ENCODE peak calls at places on chromosomes 16 and 17, in nine cellular contexts. One of them, this sample, is unnamed.
A peak's percentile ranks its signal among the peaks of the same experiment; 100 is the strongest.

GRCh38 chr17:53472586-53472985 is 350.1 kb upstream of the KIF2B start:
- DNase-seq in GM23248: no peak
- DNase-seq in NCI-H1417: no peak
- DNase-seq in activated naive CD4-positive, alpha-beta T cell: no peak
- DNase-seq in lower lobe of right lung: no peak
- DNase-seq in glutamatergic neuron: no peak
- DNase-seq in cardiac muscle cell: no peak
- DNase-seq in fibroblast of pulmonary artery: peak; percentile 18
- DNase-seq in GM03348: no peak
- DNase-seq in this sample: no peak

GRCh38 chr17:75110307-75110937 is 653 bp downstream of the ARMC7 start:
- DNase-seq in GM23248: peak; percentile 62
- DNase-seq in NCI-H1417: peak; percentile 36
- DNase-seq in activated naive CD4-positive, alpha-beta T cell: no peak
- DNase-seq in lower lobe of right lung: peak; percentile 60
- DNase-seq in glutamatergic neuron: no peak
- DNase-seq in cardiac muscle cell: peak; percentile 35
- DNase-seq in fibroblast of pulmonary artery: no peak
- DNase-seq in GM03348: peak; percentile 36
- DNase-seq in this sample: no peak

GRCh38 chr17:75048396-75048933 is 1.4 kb downstream of the KCTD2 start:
- DNase-seq in GM23248: peak; percentile 65
- DNase-seq in NCI-H1417: no peak
- DNase-seq in activated naive CD4-positive, alpha-beta T cell: no peak
- DNase-seq in lower lobe of right lung: no peak
- DNase-seq in glutamatergic neuron: no peak
- DNase-seq in cardiac muscle cell: no peak
- DNase-seq in fibroblast of pulmonary artery: peak; percentile 62
- DNase-seq in GM03348: peak; percentile 51
- DNase-seq in this sample: peak; percentile 83

GRCh38 chr17:42031584-42031983 is 11.7 kb downstream of the NKIRAS2 start:
- DNase-seq in GM23248: no peak
- DNase-seq in NCI-H1417: no peak
- DNase-seq in activated naive CD4-positive, alpha-beta T cell: no peak
- DNase-seq in lower lobe of right lung: no peak
- DNase-seq in glutamatergic neuron: no peak
- DNase-seq in cardiac muscle cell: no peak
- DNase-seq in fibroblast of pulmonary artery: no peak
- DNase-seq in GM03348: no peak
- DNase-seq in this sample: no peak

GRCh38 chr17:31202968-31203367 is 94.1 kb downstream of the OMG start:
- DNase-seq in GM23248: peak; percentile 54
- DNase-seq in NCI-H1417: no peak
- DNase-seq in activated naive CD4-positive, alpha-beta T cell: no peak
- DNase-seq in lower lobe of right lung: peak; percentile 49
- DNase-seq in glutamatergic neuron: no peak
- DNase-seq in cardiac muscle cell: no peak
- DNase-seq in fibroblast of pulmonary artery: no peak
- DNase-seq in GM03348: peak; percentile 38
- DNase-seq in this sample: no peak

GRCh38 chr16:46883353-46883689 is 841 bp upstream of the GPT2 start:
- DNase-seq in GM23248: no peak
- DNase-seq in NCI-H1417: peak; percentile 86
- DNase-seq in activated naive CD4-positive, alpha-beta T cell: no peak
- DNase-seq in lower lobe of right lung: no peak
- DNase-seq in glutamatergic neuron: no peak
- DNase-seq in cardiac muscle cell: no peak
- DNase-seq in fibroblast of pulmonary artery: no peak
- DNase-seq in GM03348: no peak
- DNase-seq in this sample: no peak

GRCh38 chr16:31132303-31132978 is 3.1 kb downstream of the PRSS8 start:
- DNase-seq in GM23248: no peak
- DNase-seq in NCI-H1417: no peak
- DNase-seq in activated naive CD4-positive, alpha-beta T cell: no peak
- DNase-seq in lower lobe of right lung: no peak
- DNase-seq in glutamatergic neuron: no peak
- DNase-seq in cardiac muscle cell: no peak
- DNase-seq in fibroblast of pulmonary artery: no peak
- DNase-seq in GM03348: no peak
- DNase-seq in this sample: no peak

GRCh38 chr16:84913315-84913714 is 93.5 kb downstream of the CRISPLD2 start:
- DNase-seq in GM23248: no peak
- DNase-seq in NCI-H1417: no peak
- DNase-seq in activated naive CD4-positive, alpha-beta T cell: no peak
- DNase-seq in lower lobe of right lung: no peak
- DNase-seq in glutamatergic neuron: peak; percentile 43
- DNase-seq in cardiac muscle cell: no peak
- DNase-seq in fibroblast of pulmonary artery: no peak
- DNase-seq in GM03348: no peak
- DNase-seq in this sample: no peak

GRCh38 chr16:65414284-65414984 is 292.6 kb upstream of the CDH11 start:
- DNase-seq in GM23248: peak; percentile 88
- DNase-seq in NCI-H1417: no peak
- DNase-seq in activated naive CD4-positive, alpha-beta T cell: no peak
- DNase-seq in lower lobe of right lung: no peak
- DNase-seq in glutamatergic neuron: no peak
- DNase-seq in cardiac muscle cell: no peak
- DNase-seq in fibroblast of pulmonary artery: peak; percentile 56
- DNase-seq in GM03348: peak; percentile 66
- DNase-seq in this sample: peak; percentile 92

GRCh38 chr17:22510504-22510903 is 818.2 kb downstream of the KCNJ18 start:
- DNase-seq in GM23248: no peak
- DNase-seq in NCI-H1417: no peak
- DNase-seq in activated naive CD4-positive, alpha-beta T cell: no peak
- DNase-seq in lower lobe of right lung: no peak
- DNase-seq in glutamatergic neuron: no peak
- DNase-seq in cardiac muscle cell: no peak
- DNase-seq in fibroblast of pulmonary artery: no peak
- DNase-seq in GM03348: no peak
- DNase-seq in this sample: no peak

GRCh38 chr17:82033359-82034085 is 2.0 kb downstream of the RAC3 start:
- DNase-seq in GM23248: no peak
- DNase-seq in NCI-H1417: no peak
- DNase-seq in activated naive CD4-positive, alpha-beta T cell: no peak
- DNase-seq in lower lobe of right lung: no peak
- DNase-seq in glutamatergic neuron: no peak
- DNase-seq in cardiac muscle cell: no peak
- DNase-seq in fibroblast of pulmonary artery: no peak
- DNase-seq in GM03348: no peak
- DNase-seq in this sample: no peak

GRCh38 chr16:72094266-72094610 is 591 bp downstream of the DHX38 start:
- DNase-seq in GM23248: peak; percentile 68
- DNase-seq in NCI-H1417: peak; percentile 44
- DNase-seq in activated naive CD4-positive, alpha-beta T cell: peak; percentile 28
- DNase-seq in lower lobe of right lung: no peak
- DNase-seq in glutamatergic neuron: no peak
- DNase-seq in cardiac muscle cell: peak; percentile 1
- DNase-seq in fibroblast of pulmonary artery: no peak
- DNase-seq in GM03348: no peak
- DNase-seq in this sample: no peak

GRCh38 chr17:4625181-4625601 is 16.3 kb downstream of the ALOX15 start:
- DNase-seq in GM23248: peak; percentile 51
- DNase-seq in NCI-H1417: no peak
- DNase-seq in activated naive CD4-positive, alpha-beta T cell: no peak
- DNase-seq in lower lobe of right lung: no peak
- DNase-seq in glutamatergic neuron: no peak
- DNase-seq in cardiac muscle cell: no peak
- DNase-seq in fibroblast of pulmonary artery: peak; percentile 26
- DNase-seq in GM03348: no peak
- DNase-seq in this sample: peak; percentile 16

GRCh38 chr16:66746682-66747081 is 4.7 kb downstream of the DYNC1LI2 start:
- DNase-seq in GM23248: peak; percentile 30
- DNase-seq in NCI-H1417: no peak
- DNase-seq in activated naive CD4-positive, alpha-beta T cell: no peak
- DNase-seq in lower lobe of right lung: peak; percentile 67
- DNase-seq in glutamatergic neuron: no peak
- DNase-seq in cardiac muscle cell: no peak
- DNase-seq in fibroblast of pulmonary artery: no peak
- DNase-seq in GM03348: peak; percentile 35
- DNase-seq in this sample: no peak

GRCh38 chr16:10992112-10992511 is 47.7 kb downstream of the CLEC16A start:
- DNase-seq in GM23248: peak; percentile 81
- DNase-seq in NCI-H1417: no peak
- DNase-seq in activated naive CD4-positive, alpha-beta T cell: no peak
- DNase-seq in lower lobe of right lung: no peak
- DNase-seq in glutamatergic neuron: no peak
- DNase-seq in cardiac muscle cell: no peak
- DNase-seq in fibroblast of pulmonary artery: peak; percentile 55
- DNase-seq in GM03348: peak; percentile 20
- DNase-seq in this sample: peak; percentile 42

GRCh38 chr16:66189951-66190350 is 176.5 kb upstream of the CDH5 start:
- DNase-seq in GM23248: peak; percentile 75
- DNase-seq in NCI-H1417: no peak
- DNase-seq in activated naive CD4-positive, alpha-beta T cell: no peak
- DNase-seq in lower lobe of right lung: no peak
- DNase-seq in glutamatergic neuron: no peak
- DNase-seq in cardiac muscle cell: no peak
- DNase-seq in fibroblast of pulmonary artery: peak; percentile 63
- DNase-seq in GM03348: peak; percentile 75
- DNase-seq in this sample: peak; percentile 98

GRCh38 chr17:81928497-81929252 is 1.1 kb upstream of the MAFG start:
- DNase-seq in GM23248: peak; percentile 49
- DNase-seq in NCI-H1417: peak; percentile 72
- DNase-seq in activated naive CD4-positive, alpha-beta T cell: no peak
- DNase-seq in lower lobe of right lung: no peak
- DNase-seq in glutamatergic neuron: no peak
- DNase-seq in cardiac muscle cell: no peak
- DNase-seq in fibroblast of pulmonary artery: no peak
- DNase-seq in GM03348: no peak
- DNase-seq in this sample: no peak

GRCh38 chr16:50396770-50397525 is 28.2 kb upstream of the BRD7 start:
- DNase-seq in GM23248: peak; percentile 58
- DNase-seq in NCI-H1417: no peak
- DNase-seq in activated naive CD4-positive, alpha-beta T cell: no peak
- DNase-seq in lower lobe of right lung: no peak
- DNase-seq in glutamatergic neuron: no peak
- DNase-seq in cardiac muscle cell: no peak
- DNase-seq in fibroblast of pulmonary artery: no peak
- DNase-seq in GM03348: no peak
- DNase-seq in this sample: no peak

This sample was measured in fibroblast of gingiva.